ENCODE peak calls at places on chromosomes 16 and 17, in five cellular contexts. G is CD4-positive, alpha-beta T cell; D is heart right ventricle; Y is progenitor cell of endocrine pancreas; I is RWPE2. O is an unnamed sample.

GRCh38 chr17:43556292-43556691 is 10.2 kb upstream of the ETV4 start:
- DNase-seq in Y (no peak), D (no peak), G (no peak), I (no peak), O (no peak)

GRCh38 chr17:61400058-61400785 is 579 bp downstream of the TBX2 start:
- DNase-seq in G (no peak), I (no peak), D (no peak), Y (no peak), O (no peak)

GRCh38 chr16:1156983-1157638 is 4.2 kb downstream of the CACNA1H start:
- DNase-seq in D (peak), G (no peak), Y (no peak), I (no peak), O (no peak)

GRCh38 chr17:65121916-65122821 is 15.0 kb upstream of the RGS9 start:
- DNase-seq in I (no peak), D (no peak), G (no peak), Y (no peak), O (no peak)

GRCh38 chr16:88416686-88417085 is 33.9 kb downstream of the ZNF469 start:
- DNase-seq in D (no peak), I (no peak), Y (no peak), G (no peak), O (no peak)

GRCh38 chr17:9531080-9531479 is 44.5 kb downstream of the STX8 start:
- DNase-seq in Y (no peak), I (no peak), D (no peak), G (no peak), O (no peak)

GRCh38 chr16:12674096-12674495 is 129.6 kb downstream of the CPPED1 start:
- DNase-seq in D (no peak), G (no peak), I (no peak), Y (no peak), O (no peak)

GRCh38 chr16:2165861-2166260 is 10.3 kb downstream of the TRAF7 start:
- DNase-seq in I (no peak), D (no peak), G (no peak), Y (no peak), O (no peak)

GRCh38 chr16:4298761-4299522 is 16.9 kb upstream of the GLIS2 start:
- DNase-seq in I (peak), D (peak), G (no peak), Y (no peak), O (no peak)

GRCh38 chr17:1989135-1989534 is 36.0 kb downstream of the RTN4RL1 start:
- DNase-seq in D (no peak), Y (no peak), G (no peak), I (peak), O (no peak)

GRCh38 chr17:29577009-29577777 is 8.7 kb downstream of the TP53I13 start:
- DNase-seq in D (no peak), I (no peak), G (no peak), Y (no peak), O (no peak)

GRCh38 chr16:51773491-51773890 is 622.4 kb upstream of the SALL1 start:
- DNase-seq in I (no peak), D (no peak), Y (no peak), G (no peak), O (no peak)

GRCh38 chr17:29368926-29369325 is 21.2 kb upstream of the TAOK1 start:
- DNase-seq in I (no peak), D (peak), Y (no peak), G (no peak), O (peak)

GRCh38 chr16:4692460-4693295 is 684 bp upstream of the NUDT16L1 start:
- DNase-seq in I (peak), Y (no peak), G (no peak), D (no peak), O (no peak)

GRCh38 chr17:59547131-59547915 is 18.1 kb upstream of the DHX40 start:
- DNase-seq in Y (no peak), G (no peak), D (no peak), I (no peak), O (no peak)

GRCh38 chr17:78105551-78105950 is 23.0 kb downstream of the TMC6 start:
- DNase-seq in Y (no peak), D (no peak), I (no peak), G (no peak), O (no peak)

GRCh38 chr17:16425698-16426659 is 10.6 kb downstream of the TRPV2 start:
- DNase-seq in D (no peak), G (no peak), I (no peak), Y (no peak), O (no peak)

DNA sequence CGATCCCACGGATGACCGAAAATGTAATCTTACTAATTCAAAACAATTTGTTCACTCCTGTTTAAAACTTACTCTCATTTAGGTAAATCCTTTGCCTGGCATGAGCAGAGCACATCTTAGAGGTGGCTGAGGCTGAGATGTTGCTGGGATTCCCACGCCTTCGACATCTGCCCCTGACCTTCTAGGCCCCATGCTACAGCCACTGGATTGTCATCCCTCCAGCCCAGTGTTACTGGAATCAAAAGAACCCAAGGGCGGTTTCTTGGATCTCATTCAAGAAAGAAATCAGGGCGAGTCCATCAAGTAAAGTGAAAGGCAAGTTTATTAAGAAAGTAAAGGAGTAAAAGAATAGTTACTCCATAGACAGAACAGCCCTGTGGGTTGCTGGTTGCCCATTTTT is 64.5 kb upstream of the SHISA6 start:
- DNase-seq in I (no peak), Y (no peak), G (no peak), D (no peak), O (no peak)
- TF ChIP-seq CTCF in I (no peak), Y (no peak), G (no peak), D (no peak), O (no peak)

GRCh38 chr16:72008424-72009216 is at the start of gene DHODH:
- DNase-seq in Y (peak), I (peak), G (peak), D (peak), O (peak)
- TF ChIP-seq CTCF in Y (no peak), I (no peak), G (no peak), D (no peak), O (no peak)

DNA sequence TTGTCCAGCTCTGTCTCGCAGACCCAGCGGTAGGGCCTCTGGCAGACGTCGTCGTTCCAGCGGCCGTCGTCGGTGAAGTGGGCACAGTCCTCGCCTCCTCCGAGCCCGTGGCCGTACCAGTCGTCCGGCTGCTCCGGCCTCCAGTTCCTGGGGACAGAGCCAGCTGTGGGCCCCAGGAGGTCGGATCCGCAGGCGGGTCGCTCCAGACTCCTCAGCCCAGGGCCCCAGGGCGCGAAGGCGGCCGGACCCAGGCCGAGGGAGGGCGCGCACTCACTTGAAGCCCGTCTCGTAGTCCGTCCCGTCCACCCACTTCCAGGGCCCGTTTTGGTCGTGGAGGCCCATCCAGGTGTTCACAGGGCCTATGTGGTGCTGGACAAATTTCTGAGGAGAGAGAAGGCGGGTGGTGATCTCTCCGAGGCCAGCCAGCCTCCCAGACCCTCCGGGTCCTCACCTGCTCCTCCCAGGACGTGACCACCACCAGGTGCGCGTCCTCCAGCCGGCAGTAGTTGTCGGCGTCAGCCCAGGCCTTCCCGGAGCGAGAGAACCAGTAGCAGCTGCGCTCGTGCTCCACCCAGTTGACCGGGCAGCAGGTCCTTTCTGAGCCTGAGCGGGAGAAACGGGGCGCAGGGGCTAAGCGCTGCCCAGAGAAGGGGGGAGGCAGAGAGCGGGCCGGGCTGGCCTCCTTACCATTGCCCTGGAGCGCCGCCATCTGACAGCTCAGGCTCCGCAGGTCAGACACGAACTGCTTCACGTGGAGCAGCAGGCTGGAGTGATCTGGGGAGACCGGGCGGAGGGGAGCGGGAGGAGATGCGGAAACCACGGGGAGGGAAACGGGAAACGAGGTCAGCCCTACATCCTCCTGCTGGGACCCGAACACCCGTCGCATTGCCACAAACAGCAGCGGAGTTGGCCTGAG is 5.2 kb downstream of the ASGR1 start:
- DNase-seq in D (peak), I (no peak), G (peak), Y (peak), O (peak)
- TF ChIP-seq CTCF in D (no peak), I (no peak), G (no peak), Y (peak), O (no peak)

GRCh38 chr17:36600477-36600876 is 906 bp upstream of the MRM1 start:
- DNase-seq in I (no peak), Y (no peak), D (no peak), G (no peak), O (no peak)

GRCh38 chr17:36602924-36603384 is 1.6 kb downstream of the MRM1 start:
- DNase-seq in D (no peak), I (no peak), Y (peak), G (peak), O (peak)

GRCh38 chr17:36600936-36601302 is 464 bp upstream of the MRM1 start:
- DNase-seq in I (no peak), D (no peak), G (no peak), Y (no peak), O (no peak)

GRCh38 chr17:36602030-36602737 is 801 bp downstream of the MRM1 start:
- DNase-seq in G (no peak), I (peak), D (no peak), Y (no peak), O (no peak)

GRCh38 chr17:36601303-36602029 is at the start of gene MRM1:
- DNase-seq in Y (peak), D (peak), G (peak), I (peak), O (peak)
- TF ChIP-seq CTCF in Y (no peak), D (no peak), G (no peak), I (peak), O (peak)

DNA sequence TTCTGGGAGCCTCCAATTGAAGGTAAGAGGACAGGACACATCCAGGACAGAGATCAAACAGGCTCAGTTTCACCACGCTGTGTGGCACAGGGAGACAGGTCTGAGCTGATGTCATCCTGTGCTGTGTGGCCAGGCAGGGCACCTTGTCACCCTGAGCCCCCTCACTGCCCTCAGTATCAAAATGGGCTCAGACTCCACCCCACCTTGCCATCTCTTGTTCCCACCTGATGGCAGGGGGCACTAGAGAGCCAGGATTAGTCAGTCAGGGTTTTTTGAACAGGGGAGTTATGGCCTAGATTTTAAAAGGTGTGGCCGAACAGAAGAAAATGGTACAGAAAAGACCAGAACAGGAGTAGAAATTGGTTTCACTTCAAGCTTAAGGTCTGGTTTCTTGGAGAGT is 2.6 kb downstream of the KAT2A start:
- DNase-seq in I (no peak), G (peak), Y (no peak), D (no peak), O (no peak)
- TF ChIP-seq CTCF in I (peak), G (peak), Y (peak), D (no peak), O (peak)

GRCh38 chr17:35773674-35774425 is 13.2 kb downstream of the C17orf50 start:
- DNase-seq in G (no peak), Y (no peak), D (no peak), I (no peak), O (no peak)
- TF ChIP-seq CTCF in G (no peak), Y (no peak), D (no peak), I (no peak), O (no peak)